ENCODE peak calls at places on chromosomes 11 and 22, in eight cellular contexts. G is transverse colon; X is CD8-positive, alpha-beta memory T cell; N is cardiac muscle cell; B is right cardiac atrium; K is small intestine; D is mesendoderm; A is kidney. P is an unnamed sample.

GRCh38 chr11:46222485-46223251 is 54.8 kb upstream of the CREB3L1 start:
- DNase-seq in G (no peak), A (no peak), K (no peak), N (peak; percentile 10), D (peak; percentile 51), B (no peak), X (no peak), P (no peak)

GRCh38 chr11:33646629-33647028 is 54.0 kb downstream of the C11orf91 start:
- DNase-seq in N (no peak), B (no peak), D (no peak), G (no peak), X (no peak), K (no peak), A (no peak), P (no peak)

GRCh38 chr11:96306933-96307747 is 35.9 kb downstream of the MAML2 start:
- DNase-seq in A (peak; percentile 72), D (peak; percentile 95), G (peak; percentile 90), N (peak; percentile 95), B (peak; percentile 88), K (peak; percentile 98), X (no peak), P (peak; percentile 80)

GRCh38 chr22:35862697-35863096 is 145.0 kb downstream of the APOL5 start:
- DNase-seq in X (no peak), B (no peak), N (no peak), K (no peak), D (no peak), A (no peak), G (no peak), P (no peak)

GRCh38 chr11:70739091-70739490 is 340.8 kb downstream of the CTTN start:
- DNase-seq in N (no peak), B (no peak), G (no peak), D (no peak), A (peak; percentile 45), K (no peak), X (no peak), P (no peak)

GRCh38 chr11:34346551-34346950 is 11.3 kb downstream of the ABTB2 start:
- DNase-seq in X (no peak), A (no peak), G (no peak), B (peak; percentile 35), N (no peak), D (no peak), K (no peak), P (no peak)

GRCh38 chr11:30015725-30016449 is 943 bp downstream of the KCNA4 start:
- DNase-seq in X (no peak), G (no peak), K (no peak), A (peak; percentile 69), D (no peak), N (no peak), B (no peak), P (no peak)

GRCh38 chr11:7558046-7558445 is 44.2 kb downstream of the PPFIBP2 start:
- DNase-seq in A (no peak), X (no peak), D (no peak), G (no peak), B (no peak), K (no peak), N (no peak), P (no peak)

GRCh38 chr11:11267312-11267711 is 85.7 kb downstream of the CSNK2A3 start:
- DNase-seq in N (no peak), X (no peak), K (no peak), B (no peak), A (no peak), D (no peak), G (no peak), P (no peak)

GRCh38 chr11:112085822-112086421 is 634 bp downstream of the TIMM8B start:
- DNase-seq in D (peak; percentile 36), A (no peak), B (no peak), N (peak; percentile 39), X (no peak), G (peak; percentile 37), K (peak; percentile 51), P (no peak)

GRCh38 chr11:64868904-64869570 is 9.4 kb downstream of the EHD1 start:
- DNase-seq in K (no peak), G (no peak), A (no peak), B (peak; percentile 69), X (peak; percentile 63), D (no peak), N (peak; percentile 65), P (peak; percentile 95)

GRCh38 chr22:46469701-46470100 is 67.7 kb downstream of the CELSR1 start:
- DNase-seq in B (no peak), G (no peak), D (no peak), X (no peak), A (peak; percentile 46), N (no peak), K (no peak), P (no peak)

GRCh38 chr11:130115218-130115617 is 44.4 kb upstream of the ST14 start:
- DNase-seq in N (no peak), X (no peak), A (no peak), K (peak; percentile 17), D (no peak), B (no peak), G (no peak), P (no peak)

DNA sequence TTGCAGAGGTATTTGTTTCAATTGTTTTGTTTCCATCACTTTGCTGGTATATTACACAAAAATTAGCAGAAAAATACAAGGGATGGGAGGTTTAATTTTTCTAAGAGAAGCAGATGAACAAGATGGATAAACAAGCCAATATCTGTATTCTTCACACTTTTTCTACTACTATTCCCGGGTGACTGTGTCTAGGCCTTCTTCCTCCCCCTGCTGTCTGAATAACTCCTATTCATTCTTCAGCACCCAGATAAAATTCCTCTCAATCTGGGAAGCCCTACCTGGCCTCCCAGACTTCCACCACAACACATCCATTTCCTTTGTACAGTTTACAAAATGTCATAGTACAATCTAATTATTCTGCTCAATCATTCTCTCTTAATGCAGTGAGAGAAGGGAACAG is 666.6 kb upstream of the TENM4 start:
- DNase-seq in G (no peak), A (no peak), D (peak; percentile 19), X (no peak), N (no peak), B (no peak), K (no peak), P (no peak)
- H3K27ac ChIP-seq in G (no peak overlapping the region), A (no peak overlapping the region), D (no peak overlapping the region), X (no peak overlapping the region), N (no peak overlapping the region), B (no peak overlapping the region), K (no peak overlapping the region), P (no peak overlapping the region)

DNA sequence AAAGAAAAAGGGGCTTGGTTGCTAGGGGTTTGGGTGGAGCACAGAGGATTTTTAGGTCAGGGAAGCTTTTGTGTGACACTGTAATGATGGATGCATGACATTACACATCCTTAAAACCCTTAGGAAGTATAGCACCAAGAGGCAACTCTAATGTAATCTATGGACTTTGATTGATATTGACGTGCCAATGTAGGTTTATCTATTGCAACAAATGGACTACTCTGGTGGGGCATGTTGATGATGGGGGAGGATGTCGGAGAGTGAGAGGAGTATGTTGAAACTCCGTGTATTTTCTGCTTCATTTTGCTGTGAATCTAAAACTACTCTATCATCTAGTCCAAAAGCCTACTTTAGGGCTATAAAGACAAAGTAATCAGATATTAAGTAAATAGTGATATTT is 72.3 kb upstream of the PAX6 start:
- DNase-seq in N (no peak), G (no peak), D (no peak), K (no peak), B (no peak), A (no peak), X (no peak), P (no peak)
- H3K4me3 ChIP-seq in N (no peak overlapping the region), G (no peak overlapping the region), D (no peak overlapping the region), K (no peak overlapping the region), B (no peak overlapping the region), A (no peak overlapping the region), X (no peak overlapping the region), P (no peak overlapping the region)

DNA sequence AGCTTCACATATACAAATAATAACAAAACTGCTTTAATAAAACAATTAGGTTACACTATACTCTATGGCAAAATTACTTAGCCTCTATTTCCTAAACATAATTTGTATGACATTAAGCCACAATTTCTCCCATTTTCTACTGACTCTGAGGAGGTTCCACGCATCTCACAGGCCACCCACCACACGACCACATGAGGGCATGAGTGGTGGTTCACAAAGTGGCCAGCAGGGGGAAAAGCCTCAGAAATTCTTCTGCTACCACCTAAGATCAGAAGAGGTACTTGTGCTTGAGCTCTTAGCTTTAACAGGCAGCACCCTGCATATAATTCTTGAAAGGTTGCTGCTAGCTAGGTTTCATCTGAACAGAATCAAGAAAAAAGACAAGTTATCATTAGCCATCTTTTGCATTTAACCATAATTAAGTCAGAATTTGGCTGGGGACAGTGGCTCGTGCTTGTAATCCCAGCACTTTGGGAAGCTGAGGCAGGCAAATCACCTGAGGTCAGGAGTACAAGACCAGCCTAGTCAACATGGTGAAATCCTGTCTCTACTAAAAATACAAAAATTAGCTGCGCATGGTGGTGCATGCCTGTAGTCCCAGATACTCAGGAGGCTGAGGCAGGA is 7.7 kb downstream of the LPXN start:
- DNase-seq in G (peak; percentile 65), N (peak; percentile 75), A (no peak), X (peak; percentile 69), K (peak; percentile 60), B (peak; percentile 68), D (peak; percentile 79), P (peak; percentile 65)
- H3K27ac ChIP-seq in G (no peak overlapping the region), N (no peak overlapping the region), A (no peak overlapping the region), X (no peak overlapping the region), K (no peak overlapping the region), B (no peak overlapping the region), D (no peak overlapping the region), P (no peak overlapping the region)

GRCh38 chr11:117090111-117090706 is 8.0 kb downstream of the SIK3 start:
- DNase-seq in D (no peak), G (no peak), K (no peak), N (no peak), A (no peak), B (no peak), X (no peak), P (no peak)
- H3K4me3 ChIP-seq in D (no peak overlapping the region), G (no peak overlapping the region), K (no peak overlapping the region), N (no peak overlapping the region), A (no peak overlapping the region), B (no peak overlapping the region), X (no peak overlapping the region), P (no peak overlapping the region)

GRCh38 chr11:48090174-48090573 is 109.8 kb downstream of the PTPRJ start:
- DNase-seq in A (no peak), K (no peak), D (no peak), B (no peak), X (no peak), N (no peak), G (no peak), P (no peak)
- H3K27ac ChIP-seq in A (no peak overlapping the region), K (no peak overlapping the region), D (no peak overlapping the region), B (no peak overlapping the region), X (no peak overlapping the region), N (no peak overlapping the region), G (no peak overlapping the region), P (no peak overlapping the region)

DNA sequence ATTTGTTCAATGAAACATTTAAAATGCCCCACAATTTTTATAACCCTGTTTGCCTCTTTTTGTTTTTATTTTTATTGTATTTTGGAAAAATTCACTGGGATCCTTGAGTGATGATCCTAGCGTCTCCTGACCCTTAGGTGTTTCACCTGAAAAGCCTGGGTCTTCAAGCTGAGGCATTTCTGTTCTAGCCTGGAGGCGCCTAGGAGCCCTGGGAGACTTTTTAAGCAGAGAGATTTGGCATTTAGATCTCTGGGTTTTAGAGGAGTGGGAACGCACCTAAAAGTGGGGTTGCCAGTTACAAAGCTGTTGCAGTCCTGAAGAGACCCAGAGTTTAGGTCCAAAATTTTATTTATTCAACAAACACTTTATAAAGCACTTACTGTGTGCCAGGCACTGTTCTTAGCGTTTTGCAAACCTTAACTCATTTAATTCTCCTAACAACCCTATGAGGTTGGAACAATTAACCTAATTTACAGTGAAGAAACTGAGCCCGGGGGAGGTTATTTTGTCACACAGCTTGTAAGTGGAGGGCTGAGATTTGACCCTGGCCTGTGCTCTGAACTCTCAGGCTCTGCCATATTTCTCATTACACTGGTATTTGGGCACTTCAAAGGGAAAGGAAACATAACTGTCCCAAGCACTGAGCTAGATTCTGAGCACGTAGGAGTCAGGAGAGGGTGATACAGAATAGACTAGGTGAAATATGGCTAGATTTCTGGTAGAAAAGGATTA is 834 bp upstream of the FADS1 start:
- DNase-seq in D (peak; percentile 53), G (no peak), X (no peak), K (no peak), B (no peak), N (no peak), A (no peak), P (no peak)
- H3K4me3 ChIP-seq in D (peak overlapping the region; percentile 64), G (no peak overlapping the region), X (no peak overlapping the region), K (no peak overlapping the region), B (peak overlapping the region; percentile 32), N (peak overlapping the region; percentile 59), A (no peak overlapping the region), P (peak overlapping the region; percentile 59)